ENCODE peak calls at places on chromosomes 12 and 14, in ten cellular contexts. One of them, this sample, is unnamed.

GRCh38 chr14:58829594-58829993 is 191.8 kb downstream of the DACT1 start:
- DNase-seq in thoracic aorta: no peak
- DNase-seq in psoas muscle: no peak
- DNase-seq in cardiac muscle cell: no peak
- DNase-seq in neural progenitor cell: no peak
- DNase-seq in colonic mucosa: no peak
- DNase-seq in GM12865: no peak
- DNase-seq in brain microvascular endothelial cell: no peak
- DNase-seq in AG04450: no peak
- DNase-seq in fibroblast of the aortic adventitia: no peak
- DNase-seq in this sample: peak

GRCh38 chr12:2555487-2556082 is 239.2 kb upstream of the FKBP4 start:
- DNase-seq in thoracic aorta: no peak
- DNase-seq in fibroblast of the aortic adventitia: no peak
- DNase-seq in colonic mucosa: no peak
- DNase-seq in GM12865: no peak
- DNase-seq in cardiac muscle cell: no peak
- DNase-seq in neural progenitor cell: peak
- DNase-seq in psoas muscle: no peak
- DNase-seq in AG04450: no peak
- DNase-seq in brain microvascular endothelial cell: no peak
- DNase-seq in this sample: no peak

GRCh38 chr14:58428011-58428807 is 690 bp downstream of the KIAA0586 start:
- DNase-seq in GM12865: peak
- DNase-seq in thoracic aorta: no peak
- DNase-seq in colonic mucosa: peak
- DNase-seq in psoas muscle: no peak
- DNase-seq in brain microvascular endothelial cell: peak
- DNase-seq in cardiac muscle cell: peak
- DNase-seq in AG04450: no peak
- DNase-seq in fibroblast of the aortic adventitia: peak
- DNase-seq in neural progenitor cell: peak
- DNase-seq in this sample: peak

GRCh38 chr12:20716037-20716436 is 20.9 kb downstream of the SLCO1C1 start:
- DNase-seq in AG04450: no peak
- DNase-seq in cardiac muscle cell: no peak
- DNase-seq in colonic mucosa: peak
- DNase-seq in thoracic aorta: no peak
- DNase-seq in neural progenitor cell: peak
- DNase-seq in psoas muscle: no peak
- DNase-seq in fibroblast of the aortic adventitia: no peak
- DNase-seq in brain microvascular endothelial cell: no peak
- DNase-seq in GM12865: peak
- DNase-seq in this sample: no peak

GRCh38 chr12:6603095-6603567 is 4.0 kb downstream of the CHD4 start:
- DNase-seq in cardiac muscle cell: peak
- DNase-seq in fibroblast of the aortic adventitia: peak
- DNase-seq in neural progenitor cell: peak
- DNase-seq in brain microvascular endothelial cell: no peak
- DNase-seq in colonic mucosa: peak
- DNase-seq in AG04450: no peak
- DNase-seq in GM12865: no peak
- DNase-seq in psoas muscle: peak
- DNase-seq in thoracic aorta: peak
- DNase-seq in this sample: no peak

GRCh38 chr14:84927096-84927910 is 602.6 kb upstream of the FLRT2 start:
- DNase-seq in fibroblast of the aortic adventitia: no peak
- DNase-seq in neural progenitor cell: no peak
- DNase-seq in psoas muscle: no peak
- DNase-seq in brain microvascular endothelial cell: no peak
- DNase-seq in cardiac muscle cell: peak
- DNase-seq in GM12865: no peak
- DNase-seq in thoracic aorta: no peak
- DNase-seq in colonic mucosa: no peak
- DNase-seq in AG04450: no peak
- DNase-seq in this sample: no peak

GRCh38 chr14:87133073-87133815 is 859.7 kb downstream of the GALC start:
- DNase-seq in AG04450: peak
- DNase-seq in brain microvascular endothelial cell: peak
- DNase-seq in GM12865: no peak
- DNase-seq in fibroblast of the aortic adventitia: peak
- DNase-seq in cardiac muscle cell: no peak
- DNase-seq in neural progenitor cell: no peak
- DNase-seq in psoas muscle: no peak
- DNase-seq in colonic mucosa: peak
- DNase-seq in thoracic aorta: no peak
- DNase-seq in this sample: peak

GRCh38 chr12:89038831-89039509 is 313.3 kb downstream of the DUSP6 start:
- DNase-seq in AG04450: no peak
- DNase-seq in cardiac muscle cell: no peak
- DNase-seq in brain microvascular endothelial cell: no peak
- DNase-seq in thoracic aorta: no peak
- DNase-seq in colonic mucosa: no peak
- DNase-seq in GM12865: peak
- DNase-seq in psoas muscle: peak
- DNase-seq in neural progenitor cell: no peak
- DNase-seq in fibroblast of the aortic adventitia: no peak
- DNase-seq in this sample: no peak

GRCh38 chr14:23360496-23360895 is 4.5 kb downstream of the EFS start:
- DNase-seq in thoracic aorta: no peak
- DNase-seq in psoas muscle: no peak
- DNase-seq in brain microvascular endothelial cell: no peak
- DNase-seq in fibroblast of the aortic adventitia: no peak
- DNase-seq in neural progenitor cell: peak
- DNase-seq in AG04450: no peak
- DNase-seq in colonic mucosa: no peak
- DNase-seq in GM12865: no peak
- DNase-seq in cardiac muscle cell: no peak
- DNase-seq in this sample: no peak

GRCh38 chr14:33563492-33563891 is 387.4 kb downstream of the EGLN3 start:
- DNase-seq in neural progenitor cell: no peak
- DNase-seq in psoas muscle: no peak
- DNase-seq in fibroblast of the aortic adventitia: peak
- DNase-seq in cardiac muscle cell: peak
- DNase-seq in GM12865: no peak
- DNase-seq in AG04450: no peak
- DNase-seq in colonic mucosa: no peak
- DNase-seq in brain microvascular endothelial cell: peak
- DNase-seq in thoracic aorta: no peak
- DNase-seq in this sample: no peak

GRCh38 chr12:53389702-53390101 is 9.7 kb downstream of the SP1 start:
- DNase-seq in GM12865: no peak
- DNase-seq in thoracic aorta: no peak
- DNase-seq in psoas muscle: no peak
- DNase-seq in colonic mucosa: no peak
- DNase-seq in AG04450: no peak
- DNase-seq in fibroblast of the aortic adventitia: peak
- DNase-seq in neural progenitor cell: no peak
- DNase-seq in cardiac muscle cell: no peak
- DNase-seq in brain microvascular endothelial cell: no peak
- DNase-seq in this sample: no peak
- H3K4me3 ChIP-seq in GM12865: no peak
- H3K4me3 ChIP-seq in thoracic aorta: peak
- H3K4me3 ChIP-seq in psoas muscle: peak
- H3K4me3 ChIP-seq in colonic mucosa: no peak
- H3K4me3 ChIP-seq in AG04450: no peak
- H3K4me3 ChIP-seq in fibroblast of the aortic adventitia: no peak
- H3K4me3 ChIP-seq in neural progenitor cell: no peak
- H3K4me3 ChIP-seq in cardiac muscle cell: no peak
- H3K4me3 ChIP-seq in brain microvascular endothelial cell: no peak
- H3K4me3 ChIP-seq in this sample: no peak

DNA sequence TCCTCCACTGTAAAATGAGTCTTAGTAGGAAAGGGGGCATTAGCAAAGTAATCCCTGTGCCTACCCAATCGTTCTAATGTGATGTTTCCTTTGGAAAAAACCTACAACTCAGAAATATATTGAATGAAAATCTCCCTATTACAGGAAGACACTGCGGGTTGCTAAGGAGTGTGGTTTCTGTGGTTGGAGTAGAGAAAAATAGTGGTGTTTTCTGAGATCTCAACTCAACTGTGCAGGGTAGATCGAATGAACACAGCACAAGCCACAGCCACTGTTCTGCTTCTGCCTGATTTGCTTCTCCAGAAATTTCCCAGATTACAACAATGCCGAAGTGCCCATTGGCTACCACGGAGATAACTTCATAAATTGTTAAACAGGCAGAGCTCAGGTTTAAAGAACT is 480.4 kb downstream of the DIO2 start:
- DNase-seq in fibroblast of the aortic adventitia: no peak
- DNase-seq in psoas muscle: no peak
- DNase-seq in cardiac muscle cell: no peak
- DNase-seq in thoracic aorta: no peak
- DNase-seq in GM12865: peak
- DNase-seq in colonic mucosa: no peak
- DNase-seq in brain microvascular endothelial cell: peak
- DNase-seq in AG04450: no peak
- DNase-seq in neural progenitor cell: no peak
- DNase-seq in this sample: no peak
- TF ChIP-seq CTCF in fibroblast of the aortic adventitia: no peak
- TF ChIP-seq CTCF in psoas muscle: no peak
- TF ChIP-seq CTCF in cardiac muscle cell: no peak
- TF ChIP-seq CTCF in thoracic aorta: no peak
- TF ChIP-seq CTCF in GM12865: no peak
- TF ChIP-seq CTCF in colonic mucosa: no peak
- TF ChIP-seq CTCF in brain microvascular endothelial cell: no peak
- TF ChIP-seq CTCF in AG04450: no peak
- TF ChIP-seq CTCF in neural progenitor cell: no peak
- TF ChIP-seq CTCF in this sample: no peak

GRCh38 chr12:40793471-40793870 is 101.2 kb downstream of the CNTN1 start:
- DNase-seq in brain microvascular endothelial cell: no peak
- DNase-seq in colonic mucosa: no peak
- DNase-seq in thoracic aorta: no peak
- DNase-seq in psoas muscle: no peak
- DNase-seq in GM12865: no peak
- DNase-seq in AG04450: no peak
- DNase-seq in fibroblast of the aortic adventitia: no peak
- DNase-seq in neural progenitor cell: no peak
- DNase-seq in cardiac muscle cell: no peak
- DNase-seq in this sample: no peak

GRCh38 chr12:40788276-40788675 is 96.0 kb downstream of the CNTN1 start:
- DNase-seq in AG04450: no peak
- DNase-seq in thoracic aorta: no peak
- DNase-seq in colonic mucosa: no peak
- DNase-seq in cardiac muscle cell: no peak
- DNase-seq in GM12865: no peak
- DNase-seq in neural progenitor cell: no peak
- DNase-seq in psoas muscle: peak
- DNase-seq in fibroblast of the aortic adventitia: no peak
- DNase-seq in brain microvascular endothelial cell: no peak
- DNase-seq in this sample: no peak

GRCh38 chr12:40792792-40793386 is 100.7 kb downstream of the CNTN1 start:
- DNase-seq in AG04450: no peak
- DNase-seq in cardiac muscle cell: no peak
- DNase-seq in thoracic aorta: no peak
- DNase-seq in colonic mucosa: no peak
- DNase-seq in neural progenitor cell: no peak
- DNase-seq in fibroblast of the aortic adventitia: no peak
- DNase-seq in brain microvascular endothelial cell: no peak
- DNase-seq in GM12865: no peak
- DNase-seq in psoas muscle: no peak
- DNase-seq in this sample: no peak

GRCh38 chr12:40794087-40794486 is 101.8 kb downstream of the CNTN1 start:
- DNase-seq in fibroblast of the aortic adventitia: no peak
- DNase-seq in GM12865: no peak
- DNase-seq in cardiac muscle cell: no peak
- DNase-seq in psoas muscle: no peak
- DNase-seq in brain microvascular endothelial cell: no peak
- DNase-seq in colonic mucosa: no peak
- DNase-seq in thoracic aorta: no peak
- DNase-seq in neural progenitor cell: no peak
- DNase-seq in AG04450: no peak
- DNase-seq in this sample: no peak
- H3K4me3 ChIP-seq in fibroblast of the aortic adventitia: no peak
- H3K4me3 ChIP-seq in GM12865: no peak
- H3K4me3 ChIP-seq in cardiac muscle cell: no peak
- H3K4me3 ChIP-seq in psoas muscle: no peak
- H3K4me3 ChIP-seq in brain microvascular endothelial cell: no peak
- H3K4me3 ChIP-seq in colonic mucosa: no peak
- H3K4me3 ChIP-seq in thoracic aorta: no peak
- H3K4me3 ChIP-seq in neural progenitor cell: no peak
- H3K4me3 ChIP-seq in AG04450: no peak
- H3K4me3 ChIP-seq in this sample: no peak

DNA sequence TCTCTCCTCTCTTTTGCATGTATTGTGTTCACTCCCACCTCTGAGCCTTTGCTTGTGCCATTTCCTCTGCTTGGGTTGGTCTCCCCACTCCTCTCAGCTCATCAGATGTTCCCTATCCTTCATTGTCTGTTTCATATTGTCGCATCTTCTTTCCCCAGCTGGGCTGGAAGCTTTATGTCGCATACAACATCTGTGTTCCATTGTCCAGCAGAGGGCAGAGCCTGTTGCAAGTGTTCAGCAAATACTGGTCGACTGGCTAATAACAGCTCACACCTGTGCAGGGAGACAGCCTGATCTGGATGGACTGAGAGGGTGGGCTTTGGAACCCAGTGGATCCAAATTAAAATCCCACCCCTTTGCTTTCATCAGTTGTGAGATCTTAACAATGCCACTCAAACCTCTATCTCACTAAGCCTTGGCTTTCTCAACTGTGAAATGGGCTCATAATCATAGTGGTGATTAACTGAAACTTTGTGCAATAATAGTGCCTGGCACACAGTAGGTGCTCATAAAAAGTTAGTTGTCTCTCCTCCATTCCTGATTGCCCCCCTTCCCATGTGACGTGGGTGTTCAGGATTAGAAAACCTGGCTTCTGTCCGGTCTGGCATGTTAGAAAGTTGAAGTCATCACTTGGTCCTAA is 75.8 kb downstream of the RIN3 start:
- DNase-seq in cardiac muscle cell: peak
- DNase-seq in brain microvascular endothelial cell: no peak
- DNase-seq in GM12865: peak
- DNase-seq in AG04450: no peak
- DNase-seq in fibroblast of the aortic adventitia: peak
- DNase-seq in psoas muscle: no peak
- DNase-seq in colonic mucosa: no peak
- DNase-seq in neural progenitor cell: peak
- DNase-seq in thoracic aorta: no peak
- DNase-seq in this sample: no peak
- TF ChIP-seq CTCF in cardiac muscle cell: peak
- TF ChIP-seq CTCF in brain microvascular endothelial cell: peak
- TF ChIP-seq CTCF in GM12865: peak
- TF ChIP-seq CTCF in AG04450: peak
- TF ChIP-seq CTCF in fibroblast of the aortic adventitia: peak
- TF ChIP-seq CTCF in psoas muscle: no peak
- TF ChIP-seq CTCF in colonic mucosa: no peak
- TF ChIP-seq CTCF in neural progenitor cell: peak
- TF ChIP-seq CTCF in thoracic aorta: peak
- TF ChIP-seq CTCF in this sample: peak

GRCh38 chr12:85814116-85814515 is 22.1 kb downstream of the RASSF9 start:
- DNase-seq in colonic mucosa: no peak
- DNase-seq in thoracic aorta: no peak
- DNase-seq in neural progenitor cell: no peak
- DNase-seq in fibroblast of the aortic adventitia: no peak
- DNase-seq in brain microvascular endothelial cell: no peak
- DNase-seq in psoas muscle: no peak
- DNase-seq in cardiac muscle cell: no peak
- DNase-seq in AG04450: no peak
- DNase-seq in GM12865: no peak
- DNase-seq in this sample: no peak
- H3K4me3 ChIP-seq in colonic mucosa: no peak
- H3K4me3 ChIP-seq in thoracic aorta: no peak
- H3K4me3 ChIP-seq in neural progenitor cell: no peak
- H3K4me3 ChIP-seq in fibroblast of the aortic adventitia: no peak
- H3K4me3 ChIP-seq in brain microvascular endothelial cell: no peak
- H3K4me3 ChIP-seq in psoas muscle: no peak
- H3K4me3 ChIP-seq in cardiac muscle cell: no peak
- H3K4me3 ChIP-seq in AG04450: no peak
- H3K4me3 ChIP-seq in GM12865: no peak
- H3K4me3 ChIP-seq in this sample: no peak

GRCh38 chr14:55133416-55133815 is 4.4 kb downstream of the LGALS3 start:
- DNase-seq in cardiac muscle cell: peak
- DNase-seq in psoas muscle: no peak
- DNase-seq in colonic mucosa: no peak
- DNase-seq in brain microvascular endothelial cell: peak
- DNase-seq in thoracic aorta: no peak
- DNase-seq in GM12865: no peak
- DNase-seq in fibroblast of the aortic adventitia: peak
- DNase-seq in AG04450: no peak
- DNase-seq in neural progenitor cell: peak
- DNase-seq in this sample: no peak
- TF ChIP-seq CTCF in cardiac muscle cell: peak
- TF ChIP-seq CTCF in psoas muscle: peak
- TF ChIP-seq CTCF in colonic mucosa: no peak
- TF ChIP-seq CTCF in brain microvascular endothelial cell: peak
- TF ChIP-seq CTCF in thoracic aorta: peak
- TF ChIP-seq CTCF in GM12865: no peak
- TF ChIP-seq CTCF in fibroblast of the aortic adventitia: peak
- TF ChIP-seq CTCF in AG04450: peak
- TF ChIP-seq CTCF in neural progenitor cell: peak
- TF ChIP-seq CTCF in this sample: peak

This sample was measured in epithelial cell of proximal tubule.